ENCODE peak calls at places on chromosome 9, in ten cellular contexts. M is activated naive CD4-positive, alpha-beta T cell treated with Interleukin-2 at 50 U/mL for 16 hours; W is neuronal stem cell; N is activated CD4-positive, alpha-beta T cell treated with anti-CD3 and anti-CD28 coated beads, Interleukin-2, amount 50 U/mL, for 1 hour; T is LoVo; O is progenitor cell of endocrine pancreas; D is HT-29; P is anterior cingulate cortex; B is fibroblast of the conjunctiva; H is EL. G is an unnamed sample.

GRCh38 chr9:111601237-111602018 is 2.0 kb upstream of the PTGR1 start:
- DNase-seq in M (no peak), W (no peak), N (no peak), T (peak), O (no peak), D (peak), P (no peak), B (no peak), H (peak), G (no peak)

GRCh38 chr9:95771556-95772280 is 103.8 kb upstream of the ERCC6L2 start:
- DNase-seq in M (no peak), W (peak), N (no peak), T (no peak), O (no peak), D (no peak), P (no peak), B (no peak), H (no peak), G (no peak)

GRCh38 chr9:86202338-86202882 is 57.0 kb downstream of the C9orf153 start:
- DNase-seq in M (peak), W (peak), N (peak), T (peak), O (no peak), D (peak), P (no peak), B (peak), H (peak), G (peak)

GRCh38 chr9:133048595-133048994 is 13.2 kb upstream of the CEL start:
- DNase-seq in M (peak), W (no peak), N (peak), T (no peak), O (no peak), D (peak), P (no peak), B (no peak), H (peak), G (peak)

GRCh38 chr9:114048533-114049452 is 29.3 kb downstream of the AMBP start:
- DNase-seq in M (no peak), W (no peak), N (no peak), T (no peak), O (no peak), D (no peak), P (no peak), B (no peak), H (no peak), G (no peak)

GRCh38 chr9:79023134-79023577 is 548.6 kb upstream of the TLE4 start:
- DNase-seq in M (no peak), W (no peak), N (no peak), T (peak), O (no peak), D (peak), P (no peak), B (peak), H (peak), G (no peak)

GRCh38 chr9:121750259-121750714 is 98.9 kb downstream of the DAB2IP start:
- DNase-seq in M (no peak), W (no peak), N (no peak), T (no peak), O (no peak), D (no peak), P (no peak), B (no peak), H (no peak), G (no peak)

GRCh38 chr9:127386981-127387380 is 10.0 kb upstream of the SLC2A8 start:
- DNase-seq in M (no peak), W (no peak), N (no peak), T (no peak), O (no peak), D (no peak), P (no peak), B (no peak), H (no peak), G (no peak)

GRCh38 chr9:127803507-127804352 is 1.0 kb downstream of the FPGS start:
- DNase-seq in M (peak), W (no peak), N (peak), T (peak), O (no peak), D (peak), P (no peak), B (no peak), H (peak), G (no peak)

GRCh38 chr9:133979921-133980863 is 11.9 kb downstream of the VAV2 start:
- DNase-seq in M (no peak), W (no peak), N (no peak), T (no peak), O (no peak), D (peak), P (no peak), B (no peak), H (no peak), G (no peak)

GRCh38 chr9:82593436-82593835 is 469.5 kb downstream of the RASEF start:
- DNase-seq in M (no peak), W (no peak), N (no peak), T (no peak), O (no peak), D (no peak), P (no peak), B (no peak), H (no peak), G (no peak)

GRCh38 chr9:134751630-134752029 is 110.0 kb downstream of the COL5A1 start:
- DNase-seq in M (no peak), W (no peak), N (no peak), T (no peak), O (no peak), D (no peak), P (no peak), B (no peak), H (no peak), G (no peak)

GRCh38 chr9:91659529-91660294 is 236.1 kb upstream of the NFIL3 start:
- DNase-seq in M (no peak), W (peak), N (no peak), T (no peak), O (no peak), D (peak), P (no peak), B (peak), H (peak), G (no peak)

GRCh38 chr9:113580041-113580953 is 116.8 kb downstream of the RGS3 start:
- DNase-seq in M (peak), W (no peak), N (peak), T (no peak), O (no peak), D (peak), P (peak), B (no peak), H (peak), G (peak)

GRCh38 chr9:126698251-126698650 is 84.5 kb downstream of the LMX1B start:
- DNase-seq in M (no peak), W (no peak), N (no peak), T (no peak), O (no peak), D (no peak), P (no peak), B (no peak), H (no peak), G (no peak)

GRCh38 chr9:136726631-136727191 is 14.3 kb downstream of the DIPK1B start:
- DNase-seq in M (peak), W (no peak), N (peak), T (no peak), O (no peak), D (peak), P (no peak), B (no peak), H (no peak), G (peak)